ENCODE peak calls at places on chromosome 21, in ten cellular contexts. W is HCT116; N is uterus; L is CD4-positive, alpha-beta T cell; D is breast epithelium; Q is dorsolateral prefrontal cortex; T is naive thymus-derived CD4-positive, alpha-beta T cell; R is lung; I is heart right ventricle; K is aorta. H is an unnamed sample.
A peak's percentile ranks its signal among the peaks of the same experiment; 100 is the strongest.

GRCh38 chr21:31786164-31786920 is 54.4 kb upstream of the SCAF4 start:
- DNase-seq in T (no peak), W (no peak), N (no peak), R (peak; percentile 32), K (no peak), D (no peak), I (no peak), L (no peak), Q (no peak), H (no peak)

GRCh38 chr21:41142051-41142795 is 25.7 kb upstream of the BACE2 start:
- DNase-seq in T (no peak), N (no peak), K (no peak), W (no peak), Q (peak; percentile 66), R (peak; percentile 49), I (peak; percentile 41), D (peak; percentile 64), L (no peak), H (no peak)

GRCh38 chr21:34882719-34883131 is 166.4 kb downstream of the RUNX1 start:
- DNase-seq in N (no peak), K (no peak), W (no peak), D (no peak), I (no peak), R (no peak), T (no peak), L (no peak), Q (no peak), H (no peak)

GRCh38 chr21:17660862-17661261 is 48.2 kb upstream of the BTG3 start:
- DNase-seq in N (no peak), W (no peak), D (no peak), Q (peak; percentile 76), R (no peak), L (no peak), K (no peak), T (no peak), I (no peak), H (no peak)

GRCh38 chr21:44890961-44891541 is 17.6 kb upstream of the PTTG1IP start:
- DNase-seq in T (no peak), W (no peak), N (no peak), I (no peak), Q (no peak), D (no peak), K (no peak), L (no peak), R (no peak), H (no peak)

GRCh38 chr21:40516336-40516735 is 330.6 kb downstream of the DSCAM start:
- DNase-seq in W (no peak), I (peak; percentile 32), K (no peak), R (no peak), D (no peak), N (no peak), Q (peak; percentile 43), L (no peak), T (no peak), H (no peak)

GRCh38 chr21:41112740-41113692 is 54.9 kb upstream of the BACE2 start:
- DNase-seq in R (peak; percentile 43), T (no peak), D (peak; percentile 62), I (peak; percentile 14), N (no peak), W (no peak), K (no peak), L (no peak), Q (peak; percentile 19), H (no peak)

GRCh38 chr21:26449161-26449560 is 123.9 kb downstream of the CYYR1 start:
- DNase-seq in K (no peak), L (no peak), W (no peak), T (no peak), R (no peak), I (no peak), N (no peak), Q (peak; percentile 17), D (no peak), H (no peak)

GRCh38 chr21:41168391-41169257 is 664 bp downstream of the BACE2 start:
- DNase-seq in N (peak; percentile 60), K (peak; percentile 88), R (peak; percentile 46), I (peak; percentile 45), W (no peak), Q (peak; percentile 46), D (peak; percentile 63), L (no peak), T (no peak), H (peak; percentile 64)

GRCh38 chr21:30625449-30625848 is 5.0 kb downstream of the KRTAP20-4 start:
- DNase-seq in D (no peak), R (no peak), K (no peak), I (no peak), L (no peak), N (no peak), T (no peak), W (no peak), Q (no peak), H (no peak)

GRCh38 chr21:17370263-17370662 is 142.6 kb upstream of the CXADR start:
- DNase-seq in K (no peak), I (no peak), W (no peak), T (no peak), R (peak; percentile 52), N (no peak), D (peak; percentile 60), Q (no peak), L (no peak), H (no peak)

GRCh38 chr21:19557046-19557445 is 1153.5 kb upstream of the TMPRSS15 start:
- DNase-seq in L (no peak), R (no peak), D (no peak), I (no peak), K (no peak), W (no peak), N (no peak), Q (no peak), T (no peak), H (no peak)

GRCh38 chr21:17003221-17003620 is 509.6 kb upstream of the CXADR start:
- DNase-seq in L (no peak), K (no peak), R (no peak), Q (no peak), N (no peak), W (no peak), D (no peak), I (no peak), T (no peak), H (no peak)

GRCh38 chr21:33751120-33751519 is 108.8 kb downstream of the ITSN1 start:
- DNase-seq in I (no peak), N (no peak), D (no peak), L (no peak), Q (no peak), K (no peak), R (no peak), W (no peak), T (no peak), H (no peak)

GRCh38 chr21:33751533-33751932 is 109.2 kb downstream of the ITSN1 start:
- DNase-seq in Q (no peak), K (no peak), N (no peak), I (no peak), D (no peak), L (no peak), T (no peak), W (no peak), R (no peak), H (no peak)

GRCh38 chr21:33752260-33752659 is 110.0 kb downstream of the ITSN1 start:
- DNase-seq in N (no peak), L (no peak), Q (no peak), R (no peak), T (no peak), W (no peak), D (no peak), I (no peak), K (no peak), H (no peak)

GRCh38 chr21:33755354-33755753 is 113.1 kb downstream of the ITSN1 start:
- DNase-seq in I (no peak), L (no peak), R (no peak), T (no peak), W (no peak), Q (no peak), D (no peak), N (no peak), K (no peak), H (no peak)

GRCh38 chr21:33754493-33754892 is 112.2 kb downstream of the ITSN1 start:
- DNase-seq in L (no peak), W (no peak), R (no peak), N (no peak), I (no peak), K (no peak), Q (no peak), D (no peak), T (no peak), H (no peak)
- H3K27ac ChIP-seq in L (no peak overlapping the region), W (no peak overlapping the region), R (no peak overlapping the region), N (no peak overlapping the region), I (no peak overlapping the region), K (no peak overlapping the region), Q (no peak overlapping the region), D (no peak overlapping the region), T (no peak overlapping the region), H (no peak overlapping the region)

GRCh38 chr21:28963831-28964230 is 28.8 kb downstream of the LTN1 start:
- DNase-seq in I (no peak), Q (no peak), K (no peak), N (no peak), D (no peak), L (no peak), W (no peak), R (no peak), T (no peak), H (no peak)

GRCh38 chr21:28962465-28962864 is 30.2 kb downstream of the LTN1 start:
- DNase-seq in T (no peak), R (no peak), I (no peak), N (no peak), L (no peak), W (no peak), K (no peak), Q (no peak), D (no peak), H (no peak)

GRCh38 chr21:28961927-28962326 is 30.8 kb downstream of the LTN1 start:
- DNase-seq in W (no peak), N (no peak), D (no peak), R (no peak), Q (no peak), I (no peak), K (no peak), L (no peak), T (no peak), H (no peak)

GRCh38 chr21:28960245-28960644 is 32.4 kb downstream of the LTN1 start:
- DNase-seq in N (no peak), R (no peak), D (no peak), Q (no peak), L (no peak), I (no peak), W (no peak), T (no peak), K (no peak), H (no peak)

GRCh38 chr21:28959367-28960099 is 33.1 kb downstream of the LTN1 start:
- DNase-seq in D (no peak), T (no peak), N (no peak), I (no peak), Q (no peak), W (no peak), L (no peak), R (no peak), K (no peak), H (no peak)
- H3K27me3 ChIP-seq in D (no peaks in the 10 kb centered on the region), T (no peaks in the 10 kb centered on the region), N (no peaks in the 10 kb centered on the region), I (no peaks in the 10 kb centered on the region), Q (no peaks in the 10 kb centered on the region), W (no peaks in the 10 kb centered on the region), L (no peaks in the 10 kb centered on the region), R (no peaks in the 10 kb centered on the region), K (no peaks in the 10 kb centered on the region), H (no peaks in the 10 kb centered on the region)

GRCh38 chr21:38380391-38381137 is 117.7 kb downstream of the ERG start:
- DNase-seq in T (no peak), D (no peak), L (no peak), W (no peak), I (no peak), R (no peak), N (no peak), K (no peak), Q (no peak), H (no peak)
- H3K27ac ChIP-seq in T (no peak overlapping the region), D (no peak overlapping the region), L (no peak overlapping the region), W (no peak overlapping the region), I (no peak overlapping the region), R (no peak overlapping the region), N (no peak overlapping the region), K (peak overlapping the region; percentile 85), Q (no peak overlapping the region), H (no peak overlapping the region)

GRCh38 chr21:42222821-42223390 is 4.0 kb downstream of the ABCG1 start:
- DNase-seq in I (no peak), R (no peak), K (no peak), W (no peak), L (no peak), D (no peak), N (no peak), Q (peak; percentile 7), T (no peak), H (no peak)
- H3K27me3 ChIP-seq in I (no peaks in the 10 kb centered on the region), R (no peaks in the 10 kb centered on the region), K (no peaks in the 10 kb centered on the region), W (no peaks in the 10 kb centered on the region), L (no peaks in the 10 kb centered on the region), D (no peaks in the 10 kb centered on the region), N (no peaks in the 10 kb centered on the region), Q (no peaks in the 10 kb centered on the region), T (no peaks in the 10 kb centered on the region), H (no peaks in the 10 kb centered on the region)